ENCODE peak calls at places on chromosomes 1 and 21, in ten cellular contexts. One of them, this sample, is unnamed.
A peak's percentile ranks its signal among the peaks of the same experiment; 100 is the strongest.

GRCh38 chr1:174954686-174955669 is 44.8 kb upstream of the CACYBP start:
- DNase-seq in A673: no peak
- DNase-seq in endodermal cell: no peak
- DNase-seq in CD8-positive, alpha-beta T cell: no peak
- DNase-seq in Caco-2: no peak
- DNase-seq in ovary: no peak
- DNase-seq in uterus: no peak
- DNase-seq in pancreas: no peak
- DNase-seq in heart right ventricle: no peak
- DNase-seq in body of pancreas: no peak
- DNase-seq in this sample: no peak

GRCh38 chr1:93200714-93201113 is 20.2 kb downstream of the CCDC18 start:
- DNase-seq in pancreas: no peak
- DNase-seq in Caco-2: no peak
- DNase-seq in body of pancreas: no peak
- DNase-seq in endodermal cell: no peak
- DNase-seq in uterus: no peak
- DNase-seq in CD8-positive, alpha-beta T cell: no peak
- DNase-seq in ovary: no peak
- DNase-seq in heart right ventricle: no peak
- DNase-seq in A673: no peak
- DNase-seq in this sample: no peak

GRCh38 chr21:25809013-25809412 is 74.2 kb downstream of the GABPA start:
- DNase-seq in A673: no peak
- DNase-seq in heart right ventricle: no peak
- DNase-seq in ovary: no peak
- DNase-seq in endodermal cell: no peak
- DNase-seq in body of pancreas: no peak
- DNase-seq in Caco-2: no peak
- DNase-seq in pancreas: no peak
- DNase-seq in uterus: no peak
- DNase-seq in CD8-positive, alpha-beta T cell: no peak
- DNase-seq in this sample: no peak

GRCh38 chr1:17161137-17161700 is 42.0 kb upstream of the PADI2 start:
- DNase-seq in uterus: no peak
- DNase-seq in pancreas: no peak
- DNase-seq in ovary: no peak
- DNase-seq in endodermal cell: no peak
- DNase-seq in heart right ventricle: no peak
- DNase-seq in A673: no peak
- DNase-seq in body of pancreas: no peak
- DNase-seq in CD8-positive, alpha-beta T cell: no peak
- DNase-seq in Caco-2: no peak
- DNase-seq in this sample: no peak

GRCh38 chr1:231214918-231215675 is 25.9 kb upstream of the GNPAT start:
- DNase-seq in ovary: no peak
- DNase-seq in Caco-2: no peak
- DNase-seq in heart right ventricle: no peak
- DNase-seq in CD8-positive, alpha-beta T cell: no peak
- DNase-seq in body of pancreas: no peak
- DNase-seq in pancreas: no peak
- DNase-seq in endodermal cell: no peak
- DNase-seq in uterus: no peak
- DNase-seq in A673: no peak
- DNase-seq in this sample: no peak

GRCh38 chr21:38067086-38067739 is 151.0 kb upstream of the KCNJ6 start:
- DNase-seq in endodermal cell: no peak
- DNase-seq in body of pancreas: no peak
- DNase-seq in heart right ventricle: no peak
- DNase-seq in A673: no peak
- DNase-seq in pancreas: no peak
- DNase-seq in CD8-positive, alpha-beta T cell: no peak
- DNase-seq in ovary: no peak
- DNase-seq in Caco-2: no peak
- DNase-seq in uterus: no peak
- DNase-seq in this sample: no peak

GRCh38 chr1:202888204-202888506 is 794 bp downstream of the RABIF start:
- DNase-seq in endodermal cell: no peak
- DNase-seq in A673: no peak
- DNase-seq in Caco-2: no peak
- DNase-seq in uterus: no peak
- DNase-seq in pancreas: no peak
- DNase-seq in body of pancreas: no peak
- DNase-seq in heart right ventricle: no peak
- DNase-seq in CD8-positive, alpha-beta T cell: no peak
- DNase-seq in ovary: no peak
- DNase-seq in this sample: no peak

GRCh38 chr1:6144175-6144574 is 35.9 kb downstream of the CHD5 start:
- DNase-seq in endodermal cell: no peak
- DNase-seq in heart right ventricle: no peak
- DNase-seq in uterus: no peak
- DNase-seq in pancreas: peak; percentile 35
- DNase-seq in Caco-2: no peak
- DNase-seq in CD8-positive, alpha-beta T cell: no peak
- DNase-seq in ovary: no peak
- DNase-seq in body of pancreas: no peak
- DNase-seq in A673: no peak
- DNase-seq in this sample: no peak

GRCh38 chr1:36351222-36351977 is 28.0 kb upstream of the EVA1B start:
- DNase-seq in pancreas: no peak
- DNase-seq in ovary: no peak
- DNase-seq in body of pancreas: no peak
- DNase-seq in CD8-positive, alpha-beta T cell: no peak
- DNase-seq in heart right ventricle: no peak
- DNase-seq in endodermal cell: no peak
- DNase-seq in uterus: no peak
- DNase-seq in Caco-2: no peak
- DNase-seq in A673: peak; percentile 55
- DNase-seq in this sample: no peak

GRCh38 chr1:8142955-8143629 is 117.0 kb upstream of the ERRFI1 start:
- DNase-seq in Caco-2: no peak
- DNase-seq in body of pancreas: no peak
- DNase-seq in A673: no peak
- DNase-seq in heart right ventricle: no peak
- DNase-seq in CD8-positive, alpha-beta T cell: no peak
- DNase-seq in endodermal cell: no peak
- DNase-seq in pancreas: no peak
- DNase-seq in uterus: no peak
- DNase-seq in ovary: no peak
- DNase-seq in this sample: no peak

GRCh38 chr1:27284425-27285287 is 37.3 kb upstream of the TMEM222 start:
- DNase-seq in A673: peak; percentile 83
- DNase-seq in Caco-2: peak; percentile 80
- DNase-seq in endodermal cell: peak; percentile 94
- DNase-seq in CD8-positive, alpha-beta T cell: peak; percentile 79
- DNase-seq in pancreas: peak; percentile 86
- DNase-seq in uterus: peak; percentile 78
- DNase-seq in body of pancreas: peak; percentile 85
- DNase-seq in ovary: peak; percentile 84
- DNase-seq in heart right ventricle: peak; percentile 83
- DNase-seq in this sample: peak; percentile 72

GRCh38 chr1:153649867-153650235 is 8.7 kb upstream of the SNAPIN start:
- DNase-seq in body of pancreas: peak; percentile 97
- DNase-seq in Caco-2: peak; percentile 25
- DNase-seq in endodermal cell: no peak
- DNase-seq in ovary: no peak
- DNase-seq in heart right ventricle: peak; percentile 59
- DNase-seq in pancreas: peak; percentile 97
- DNase-seq in A673: no peak
- DNase-seq in CD8-positive, alpha-beta T cell: no peak
- DNase-seq in uterus: no peak
- DNase-seq in this sample: peak; percentile 39

GRCh38 chr1:164311376-164311775 is 247.6 kb upstream of the PBX1 start:
- DNase-seq in Caco-2: no peak
- DNase-seq in endodermal cell: no peak
- DNase-seq in ovary: no peak
- DNase-seq in body of pancreas: no peak
- DNase-seq in pancreas: no peak
- DNase-seq in uterus: no peak
- DNase-seq in heart right ventricle: no peak
- DNase-seq in A673: no peak
- DNase-seq in CD8-positive, alpha-beta T cell: no peak
- DNase-seq in this sample: no peak

GRCh38 chr1:100719490-100719889 is at the start of gene VCAM1:
- DNase-seq in ovary: peak; percentile 28
- DNase-seq in CD8-positive, alpha-beta T cell: no peak
- DNase-seq in uterus: no peak
- DNase-seq in A673: peak; percentile 9
- DNase-seq in pancreas: no peak
- DNase-seq in body of pancreas: no peak
- DNase-seq in heart right ventricle: peak; percentile 23
- DNase-seq in Caco-2: no peak
- DNase-seq in endodermal cell: peak; percentile 61
- DNase-seq in this sample: peak; percentile 29

GRCh38 chr1:183114441-183114840 is 71.6 kb upstream of the LAMC2 start:
- DNase-seq in pancreas: no peak
- DNase-seq in body of pancreas: no peak
- DNase-seq in CD8-positive, alpha-beta T cell: no peak
- DNase-seq in A673: no peak
- DNase-seq in ovary: no peak
- DNase-seq in heart right ventricle: no peak
- DNase-seq in uterus: no peak
- DNase-seq in Caco-2: no peak
- DNase-seq in endodermal cell: no peak
- DNase-seq in this sample: no peak

GRCh38 chr1:116521186-116521585 is 49.6 kb downstream of the CD58 start:
- DNase-seq in A673: no peak
- DNase-seq in pancreas: no peak
- DNase-seq in CD8-positive, alpha-beta T cell: no peak
- DNase-seq in heart right ventricle: no peak
- DNase-seq in uterus: no peak
- DNase-seq in endodermal cell: no peak
- DNase-seq in body of pancreas: no peak
- DNase-seq in ovary: no peak
- DNase-seq in Caco-2: no peak
- DNase-seq in this sample: no peak

DNA sequence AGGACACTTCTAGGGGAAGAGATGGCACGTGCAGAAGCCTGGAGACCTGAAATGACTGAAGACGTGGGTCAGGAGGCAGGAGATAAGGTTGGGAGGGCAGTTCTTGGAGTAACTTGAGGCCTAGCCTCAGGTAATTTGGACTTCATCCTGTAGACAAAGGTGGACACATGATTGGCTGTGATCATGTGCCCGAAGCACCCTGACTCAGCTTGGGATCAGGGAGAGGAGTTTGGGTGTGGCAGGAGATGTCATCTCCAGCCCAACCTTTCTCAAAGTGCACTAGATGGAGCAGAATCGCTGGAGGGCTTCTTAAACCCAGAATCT is 1.5 kb downstream of the SLC66A1 start:
- DNase-seq in heart right ventricle: no peak
- DNase-seq in A673: no peak
- DNase-seq in Caco-2: no peak
- DNase-seq in uterus: no peak
- DNase-seq in endodermal cell: no peak
- DNase-seq in CD8-positive, alpha-beta T cell: no peak
- DNase-seq in ovary: no peak
- DNase-seq in pancreas: no peak
- DNase-seq in body of pancreas: no peak
- DNase-seq in this sample: no peak
- H3K4me3 ChIP-seq in heart right ventricle: no peak overlapping the region
- H3K4me3 ChIP-seq in A673: no peak overlapping the region
- H3K4me3 ChIP-seq in Caco-2: no peak overlapping the region
- H3K4me3 ChIP-seq in uterus: no peak overlapping the region
- H3K4me3 ChIP-seq in endodermal cell: peak overlapping the region; percentile 91
- H3K4me3 ChIP-seq in CD8-positive, alpha-beta T cell: no peak overlapping the region
- H3K4me3 ChIP-seq in ovary: no peak overlapping the region
- H3K4me3 ChIP-seq in pancreas: no peak overlapping the region
- H3K4me3 ChIP-seq in body of pancreas: no peak overlapping the region
- H3K4me3 ChIP-seq in this sample: no peak overlapping the region

DNA sequence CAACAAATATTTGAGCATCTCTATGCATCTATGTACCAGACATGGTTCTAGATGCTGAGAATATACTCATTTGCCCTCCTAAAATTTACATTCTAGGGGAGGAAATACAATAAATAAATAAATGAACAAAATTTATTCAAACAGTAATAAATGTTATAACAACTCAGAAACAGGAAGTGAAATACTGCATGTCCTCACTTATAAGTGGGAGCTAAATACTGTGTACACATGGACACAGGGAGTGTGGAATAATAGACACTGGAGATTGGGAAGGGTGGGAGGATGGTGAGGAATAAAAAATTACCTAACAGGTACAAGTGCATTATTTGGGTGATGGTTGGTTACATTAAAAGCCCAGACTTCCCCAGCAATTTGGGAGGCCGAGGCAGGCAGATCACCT is 4.3 kb downstream of the COA7 start:
- DNase-seq in uterus: no peak
- DNase-seq in A673: no peak
- DNase-seq in endodermal cell: no peak
- DNase-seq in ovary: no peak
- DNase-seq in heart right ventricle: no peak
- DNase-seq in body of pancreas: no peak
- DNase-seq in Caco-2: no peak
- DNase-seq in pancreas: no peak
- DNase-seq in CD8-positive, alpha-beta T cell: no peak
- DNase-seq in this sample: no peak
- H3K36me3 ChIP-seq in uterus: no peaks in the 10 kb centered on the region
- H3K36me3 ChIP-seq in A673: peaks cover 23% of the 10 kb centered on the region
- H3K36me3 ChIP-seq in endodermal cell: peaks cover 46% of the 10 kb centered on the region
- H3K36me3 ChIP-seq in ovary: no peaks in the 10 kb centered on the region
- H3K36me3 ChIP-seq in heart right ventricle: no peaks in the 10 kb centered on the region
- H3K36me3 ChIP-seq in body of pancreas: peaks cover 8% of the 10 kb centered on the region
- H3K36me3 ChIP-seq in Caco-2: peaks cover 2% of the 10 kb centered on the region
- H3K36me3 ChIP-seq in pancreas: no peaks in the 10 kb centered on the region
- H3K36me3 ChIP-seq in CD8-positive, alpha-beta T cell: peaks cover 4% of the 10 kb centered on the region
- H3K36me3 ChIP-seq in this sample: peaks cover 6% of the 10 kb centered on the region

DNA sequence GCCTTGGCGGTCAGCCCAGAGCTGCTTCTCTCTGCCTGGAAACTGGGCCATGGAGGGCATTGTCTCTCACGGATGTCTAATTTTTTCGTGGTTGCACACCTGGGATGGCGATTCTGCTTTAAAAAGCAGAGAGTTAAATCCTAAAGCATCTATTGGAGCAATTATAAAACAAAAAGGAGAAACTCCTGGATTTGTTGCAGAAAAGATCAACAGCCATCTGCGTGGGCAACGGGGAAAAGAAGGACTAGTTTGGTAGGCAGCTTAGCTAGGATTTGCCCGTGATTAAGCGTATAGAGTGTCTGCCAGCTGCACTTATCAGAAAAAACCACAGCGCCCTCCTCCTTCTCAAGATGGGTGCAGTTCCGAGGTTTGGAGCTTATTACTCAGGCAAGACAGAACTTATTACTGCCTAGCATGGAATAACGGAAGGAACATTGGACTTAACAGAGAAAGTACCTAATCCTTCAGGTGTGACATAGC is 524 bp upstream of the SLC25A24 start:
- DNase-seq in body of pancreas: peak; percentile 39
- DNase-seq in ovary: peak; percentile 26
- DNase-seq in Caco-2: peak; percentile 31
- DNase-seq in CD8-positive, alpha-beta T cell: no peak
- DNase-seq in A673: peak; percentile 87
- DNase-seq in endodermal cell: peak; percentile 57
- DNase-seq in pancreas: no peak
- DNase-seq in heart right ventricle: peak; percentile 33
- DNase-seq in uterus: peak; percentile 22
- DNase-seq in this sample: no peak
- TF ChIP-seq CTCF in body of pancreas: peak; percentile 30
- TF ChIP-seq CTCF in ovary: no peak
- TF ChIP-seq CTCF in Caco-2: peak; percentile 3
- TF ChIP-seq CTCF in CD8-positive, alpha-beta T cell: no peak
- TF ChIP-seq CTCF in A673: peak; percentile 61
- TF ChIP-seq CTCF in endodermal cell: peak; percentile 20
- TF ChIP-seq CTCF in pancreas: no peak
- TF ChIP-seq CTCF in heart right ventricle: no peak
- TF ChIP-seq CTCF in uterus: peak; percentile 12
- TF ChIP-seq CTCF in this sample: no peak

GRCh38 chr1:43525995-43526394 is 4.7 kb upstream of the PTPRF start:
- DNase-seq in uterus: no peak
- DNase-seq in CD8-positive, alpha-beta T cell: no peak
- DNase-seq in pancreas: no peak
- DNase-seq in ovary: no peak
- DNase-seq in body of pancreas: no peak
- DNase-seq in Caco-2: no peak
- DNase-seq in A673: no peak
- DNase-seq in endodermal cell: no peak
- DNase-seq in heart right ventricle: no peak
- DNase-seq in this sample: peak; percentile 25
- H3K4me3 ChIP-seq in uterus: no peak overlapping the region
- H3K4me3 ChIP-seq in CD8-positive, alpha-beta T cell: no peak overlapping the region
- H3K4me3 ChIP-seq in pancreas: no peak overlapping the region
- H3K4me3 ChIP-seq in ovary: no peak overlapping the region
- H3K4me3 ChIP-seq in body of pancreas: no peak overlapping the region
- H3K4me3 ChIP-seq in Caco-2: no peak overlapping the region
- H3K4me3 ChIP-seq in A673: no peak overlapping the region
- H3K4me3 ChIP-seq in endodermal cell: no peak overlapping the region
- H3K4me3 ChIP-seq in heart right ventricle: no peak overlapping the region
- H3K4me3 ChIP-seq in this sample: no peak overlapping the region

This sample was measured in mucosa of descending colon.